ENCODE peak calls at places on chromosomes 4 and X, in six cellular contexts. One of them, this sample, is unnamed.

GRCh38 chr4:48129307-48130014 is 4.6 kb downstream of the TXK start:
- DNase-seq in Peyer's patch: peak; percentile 59
- DNase-seq in tibial nerve: no peak
- DNase-seq in left ventricle myocardium inferior: no peak
- DNase-seq in cardiac muscle cell: no peak
- DNase-seq in ovary: peak; percentile 42
- DNase-seq in this sample: peak; percentile 35

GRCh38 chr4:139279723-139280620 is at the start of gene MGARP:
- DNase-seq in cardiac muscle cell: peak; percentile 51
- DNase-seq in left ventricle myocardium inferior: peak; percentile 16
- DNase-seq in Peyer's patch: no peak
- DNase-seq in tibial nerve: no peak
- DNase-seq in ovary: peak; percentile 69
- DNase-seq in this sample: peak; percentile 7

GRCh38 chr4:188434686-188435085 is 295.4 kb downstream of the TRIML1 start:
- DNase-seq in ovary: no peak
- DNase-seq in Peyer's patch: no peak
- DNase-seq in left ventricle myocardium inferior: no peak
- DNase-seq in cardiac muscle cell: no peak
- DNase-seq in tibial nerve: no peak
- DNase-seq in this sample: no peak

GRCh38 chr4:7546809-7547367 is 112.2 kb upstream of the PSAPL1 start:
- DNase-seq in left ventricle myocardium inferior: no peak
- DNase-seq in Peyer's patch: no peak
- DNase-seq in ovary: no peak
- DNase-seq in tibial nerve: no peak
- DNase-seq in cardiac muscle cell: no peak
- DNase-seq in this sample: no peak

GRCh38 chr4:77538574-77539157 is 67.0 kb upstream of the CXCL13 start:
- DNase-seq in Peyer's patch: no peak
- DNase-seq in left ventricle myocardium inferior: no peak
- DNase-seq in cardiac muscle cell: no peak
- DNase-seq in ovary: no peak
- DNase-seq in tibial nerve: no peak
- DNase-seq in this sample: no peak

GRCh38 chr4:176286728-176287127 is 17.7 kb upstream of the ASB5 start:
- DNase-seq in Peyer's patch: no peak
- DNase-seq in cardiac muscle cell: no peak
- DNase-seq in tibial nerve: no peak
- DNase-seq in ovary: no peak
- DNase-seq in left ventricle myocardium inferior: no peak
- DNase-seq in this sample: no peak

GRCh38 chrX:8433296-8434094 is 31.1 kb upstream of the VCX3B start:
- DNase-seq in Peyer's patch: no peak
- DNase-seq in ovary: no peak
- DNase-seq in cardiac muscle cell: no peak
- DNase-seq in left ventricle myocardium inferior: no peak
- DNase-seq in tibial nerve: no peak
- DNase-seq in this sample: no peak

GRCh38 chrX:136328933-136329332 is 28.2 kb downstream of the ADGRG4 start:
- DNase-seq in tibial nerve: no peak
- DNase-seq in ovary: no peak
- DNase-seq in Peyer's patch: no peak
- DNase-seq in cardiac muscle cell: no peak
- DNase-seq in left ventricle myocardium inferior: no peak
- DNase-seq in this sample: no peak

GRCh38 chr4:40121515-40121914 is 64.9 kb downstream of the N4BP2 start:
- DNase-seq in left ventricle myocardium inferior: no peak
- DNase-seq in Peyer's patch: no peak
- DNase-seq in tibial nerve: no peak
- DNase-seq in cardiac muscle cell: no peak
- DNase-seq in ovary: no peak
- DNase-seq in this sample: no peak

GRCh38 chr4:127782025-127782274 is 172 bp upstream of the HSPA4L start:
- DNase-seq in Peyer's patch: peak; percentile 89
- DNase-seq in left ventricle myocardium inferior: peak; percentile 86
- DNase-seq in cardiac muscle cell: no peak
- DNase-seq in ovary: peak; percentile 90
- DNase-seq in tibial nerve: peak; percentile 61
- DNase-seq in this sample: peak; percentile 1

GRCh38 chr4:88792821-88793220 is 95.2 kb upstream of the NAP1L5 start:
- DNase-seq in Peyer's patch: no peak
- DNase-seq in ovary: no peak
- DNase-seq in cardiac muscle cell: no peak
- DNase-seq in left ventricle myocardium inferior: no peak
- DNase-seq in tibial nerve: no peak
- DNase-seq in this sample: no peak

GRCh38 chr4:55337944-55338343 is 8.1 kb upstream of the SRD5A3 start:
- DNase-seq in tibial nerve: no peak
- DNase-seq in left ventricle myocardium inferior: no peak
- DNase-seq in Peyer's patch: no peak
- DNase-seq in ovary: no peak
- DNase-seq in cardiac muscle cell: no peak
- DNase-seq in this sample: no peak
- H3K27ac ChIP-seq in tibial nerve: no peak overlapping the region
- H3K27ac ChIP-seq in left ventricle myocardium inferior: no peak overlapping the region
- H3K27ac ChIP-seq in Peyer's patch: no peak overlapping the region
- H3K27ac ChIP-seq in ovary: no peak overlapping the region
- H3K27ac ChIP-seq in cardiac muscle cell: no peak overlapping the region
- H3K27ac ChIP-seq in this sample: no peak overlapping the region

GRCh38 chr4:182825003-182825402 is 92.2 kb downstream of the DCTD start:
- DNase-seq in ovary: no peak
- DNase-seq in tibial nerve: no peak
- DNase-seq in Peyer's patch: no peak
- DNase-seq in left ventricle myocardium inferior: no peak
- DNase-seq in cardiac muscle cell: no peak
- DNase-seq in this sample: no peak
- H3K27ac ChIP-seq in ovary: no peak overlapping the region
- H3K27ac ChIP-seq in tibial nerve: no peak overlapping the region
- H3K27ac ChIP-seq in Peyer's patch: no peak overlapping the region
- H3K27ac ChIP-seq in left ventricle myocardium inferior: no peak overlapping the region
- H3K27ac ChIP-seq in cardiac muscle cell: no peak overlapping the region
- H3K27ac ChIP-seq in this sample: no peak overlapping the region

GRCh38 chrX:19772759-19773623 is 114.4 kb downstream of the SH3KBP1 start:
- DNase-seq in left ventricle myocardium inferior: no peak
- DNase-seq in ovary: no peak
- DNase-seq in cardiac muscle cell: no peak
- DNase-seq in Peyer's patch: no peak
- DNase-seq in tibial nerve: no peak
- DNase-seq in this sample: no peak
- H3K27ac ChIP-seq in left ventricle myocardium inferior: peak overlapping the region; percentile 78
- H3K27ac ChIP-seq in ovary: no peak overlapping the region
- H3K27ac ChIP-seq in cardiac muscle cell: no peak overlapping the region
- H3K27ac ChIP-seq in Peyer's patch: peak overlapping the region; percentile 38
- H3K27ac ChIP-seq in tibial nerve: peak overlapping the region; percentile 5
- H3K27ac ChIP-seq in this sample: no peak overlapping the region

GRCh38 chrX:130212371-130212770 is 40.6 kb downstream of the RAB33A start:
- DNase-seq in cardiac muscle cell: no peak
- DNase-seq in Peyer's patch: no peak
- DNase-seq in left ventricle myocardium inferior: no peak
- DNase-seq in tibial nerve: no peak
- DNase-seq in ovary: no peak
- DNase-seq in this sample: no peak

GRCh38 chrX:130216312-130216711 is 44.5 kb downstream of the RAB33A start:
- DNase-seq in tibial nerve: no peak
- DNase-seq in Peyer's patch: no peak
- DNase-seq in cardiac muscle cell: no peak
- DNase-seq in ovary: no peak
- DNase-seq in left ventricle myocardium inferior: no peak
- DNase-seq in this sample: no peak

GRCh38 chrX:130213376-130213775 is 41.6 kb downstream of the RAB33A start:
- DNase-seq in ovary: no peak
- DNase-seq in tibial nerve: no peak
- DNase-seq in cardiac muscle cell: no peak
- DNase-seq in left ventricle myocardium inferior: no peak
- DNase-seq in Peyer's patch: no peak
- DNase-seq in this sample: no peak

GRCh38 chrX:130211415-130212186 is 39.8 kb downstream of the RAB33A start:
- DNase-seq in ovary: no peak
- DNase-seq in cardiac muscle cell: no peak
- DNase-seq in tibial nerve: no peak
- DNase-seq in Peyer's patch: no peak
- DNase-seq in left ventricle myocardium inferior: no peak
- DNase-seq in this sample: no peak
- H3K27ac ChIP-seq in ovary: no peak overlapping the region
- H3K27ac ChIP-seq in cardiac muscle cell: no peak overlapping the region
- H3K27ac ChIP-seq in tibial nerve: no peak overlapping the region
- H3K27ac ChIP-seq in Peyer's patch: no peak overlapping the region
- H3K27ac ChIP-seq in left ventricle myocardium inferior: no peak overlapping the region
- H3K27ac ChIP-seq in this sample: no peak overlapping the region

GRCh38 chrX:30888526-30889146 is 418 bp downstream of the TAB3 start:
- DNase-seq in left ventricle myocardium inferior: no peak
- DNase-seq in tibial nerve: no peak
- DNase-seq in ovary: no peak
- DNase-seq in Peyer's patch: no peak
- DNase-seq in cardiac muscle cell: peak; percentile 51
- DNase-seq in this sample: no peak

GRCh38 chrX:30893206-30893605 is 4.2 kb upstream of the TAB3 start:
- DNase-seq in cardiac muscle cell: no peak
- DNase-seq in ovary: no peak
- DNase-seq in Peyer's patch: no peak
- DNase-seq in tibial nerve: no peak
- DNase-seq in left ventricle myocardium inferior: no peak
- DNase-seq in this sample: no peak

GRCh38 chrX:30895331-30895730 is 6.3 kb upstream of the TAB3 start:
- DNase-seq in left ventricle myocardium inferior: no peak
- DNase-seq in tibial nerve: no peak
- DNase-seq in cardiac muscle cell: no peak
- DNase-seq in Peyer's patch: no peak
- DNase-seq in ovary: no peak
- DNase-seq in this sample: no peak

GRCh38 chrX:30889147-30890125 is at the start of gene TAB3:
- DNase-seq in cardiac muscle cell: peak; percentile 94
- DNase-seq in Peyer's patch: peak; percentile 92
- DNase-seq in ovary: peak; percentile 95
- DNase-seq in tibial nerve: peak; percentile 88
- DNase-seq in left ventricle myocardium inferior: peak; percentile 92
- DNase-seq in this sample: peak; percentile 92

DNA sequence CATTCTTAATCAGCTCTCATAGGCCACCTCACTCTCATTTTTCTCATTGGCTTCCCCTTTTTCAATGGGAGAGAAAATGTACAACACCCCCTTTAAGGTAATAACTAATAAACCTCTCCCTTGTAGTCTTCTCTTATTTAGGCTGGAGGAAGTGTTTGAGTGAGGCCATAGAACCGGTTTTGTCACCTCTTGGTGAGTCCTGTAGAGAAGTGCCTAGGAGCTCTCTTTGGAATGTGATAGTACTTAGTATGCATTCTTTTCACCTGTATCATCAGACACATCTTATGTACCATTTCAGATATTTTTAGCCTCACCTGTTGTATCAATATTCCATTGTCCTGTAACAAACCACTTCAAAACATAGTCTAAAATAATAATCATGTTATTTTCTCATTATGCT is 3.5 kb upstream of the TAB3 start:
- DNase-seq in ovary: no peak
- DNase-seq in Peyer's patch: no peak
- DNase-seq in tibial nerve: no peak
- DNase-seq in left ventricle myocardium inferior: no peak
- DNase-seq in cardiac muscle cell: no peak
- DNase-seq in this sample: no peak
- H3K27ac ChIP-seq in ovary: no peak overlapping the region
- H3K27ac ChIP-seq in Peyer's patch: no peak overlapping the region
- H3K27ac ChIP-seq in tibial nerve: no peak overlapping the region
- H3K27ac ChIP-seq in left ventricle myocardium inferior: no peak overlapping the region
- H3K27ac ChIP-seq in cardiac muscle cell: no peak overlapping the region
- H3K27ac ChIP-seq in this sample: no peak overlapping the region

GRCh38 chr4:141647982-141648381 is 11.6 kb downstream of the IL15 start:
- DNase-seq in ovary: no peak
- DNase-seq in tibial nerve: no peak
- DNase-seq in cardiac muscle cell: no peak
- DNase-seq in Peyer's patch: no peak
- DNase-seq in left ventricle myocardium inferior: no peak
- DNase-seq in this sample: no peak
- H3K27ac ChIP-seq in ovary: no peak overlapping the region
- H3K27ac ChIP-seq in tibial nerve: no peak overlapping the region
- H3K27ac ChIP-seq in cardiac muscle cell: no peak overlapping the region
- H3K27ac ChIP-seq in Peyer's patch: no peak overlapping the region
- H3K27ac ChIP-seq in left ventricle myocardium inferior: no peak overlapping the region
- H3K27ac ChIP-seq in this sample: no peak overlapping the region

GRCh38 chr4:73212982-73213730 is 45.4 kb downstream of the ANKRD17 start:
- DNase-seq in cardiac muscle cell: no peak
- DNase-seq in tibial nerve: no peak
- DNase-seq in ovary: no peak
- DNase-seq in Peyer's patch: no peak
- DNase-seq in left ventricle myocardium inferior: no peak
- DNase-seq in this sample: no peak
- H3K27ac ChIP-seq in cardiac muscle cell: no peak overlapping the region
- H3K27ac ChIP-seq in tibial nerve: no peak overlapping the region
- H3K27ac ChIP-seq in ovary: no peak overlapping the region
- H3K27ac ChIP-seq in Peyer's patch: no peak overlapping the region
- H3K27ac ChIP-seq in left ventricle myocardium inferior: no peak overlapping the region
- H3K27ac ChIP-seq in this sample: no peak overlapping the region

This sample was measured in CD8-positive, alpha-beta T cell.